ENCODE peak calls at places on chromosomes 7 and 10, in nine cellular contexts. I is fibroblast of lung; C is CD8-positive, alpha-beta T cell; O is thyroid gland; D is right atrium auricular region; X is cardiac fibroblast; F is A549; U is astrocyte of the cerebellum; B is Caco-2. T is an unnamed sample.

GRCh38 chr7:32318300-32319018 is 171.7 kb downstream of the LSM5 start:
- DNase-seq in I (no peak), C (no peak), O (no peak), D (no peak), X (no peak), F (no peak), U (no peak), B (no peak), T (no peak)

GRCh38 chr7:125573131-125573530 is 643.5 kb upstream of the POT1 start:
- DNase-seq in I (no peak), C (no peak), O (no peak), D (no peak), X (no peak), F (no peak), U (no peak), B (no peak), T (no peak)

GRCh38 chr7:76037310-76037709 is 10.5 kb downstream of the STYXL1 start:
- DNase-seq in I (peak), C (no peak), O (no peak), D (no peak), X (peak), F (peak), U (no peak), B (no peak), T (no peak)

GRCh38 chr10:2620827-2621521 is 446.4 kb upstream of the PFKP start:
- DNase-seq in I (no peak), C (no peak), O (no peak), D (no peak), X (no peak), F (no peak), U (no peak), B (no peak), T (no peak)

GRCh38 chr7:119270045-119270464 is 1002.9 kb upstream of the KCND2 start:
- DNase-seq in I (peak), C (no peak), O (peak), D (no peak), X (peak), F (peak), U (peak), B (peak), T (peak)

GRCh38 chr10:17161788-17162187 is 32.2 kb upstream of the CUBN start:
- DNase-seq in I (no peak), C (no peak), O (no peak), D (no peak), X (no peak), F (no peak), U (no peak), B (no peak), T (no peak)

GRCh38 chr10:110423650-110424049 is 74.1 kb upstream of the DUSP5 start:
- DNase-seq in I (no peak), C (no peak), O (no peak), D (no peak), X (no peak), F (no peak), U (no peak), B (no peak), T (no peak)

GRCh38 chr10:118725784-118726507 is 28.8 kb downstream of the CACUL1 start:
- DNase-seq in I (peak), C (no peak), O (no peak), D (no peak), X (peak), F (no peak), U (no peak), B (no peak), T (no peak)

GRCh38 chr10:49273082-49273465 is 25.9 kb upstream of the C10orf71 start:
- DNase-seq in I (no peak), C (no peak), O (no peak), D (peak), X (no peak), F (no peak), U (no peak), B (no peak), T (no peak)

GRCh38 chr10:108275895-108276685 is 1111.6 kb upstream of the SORCS1 start:
- DNase-seq in I (peak), C (no peak), O (no peak), D (no peak), X (no peak), F (no peak), U (no peak), B (no peak), T (no peak)

GRCh38 chr10:31399631-31400030 is 80.6 kb downstream of the ZEB1 start:
- DNase-seq in I (peak), C (no peak), O (peak), D (no peak), X (no peak), F (no peak), U (no peak), B (no peak), T (no peak)

GRCh38 chr7:121132940-121133339 is 144.4 kb downstream of the CPED1 start:
- DNase-seq in I (no peak), C (no peak), O (no peak), D (no peak), X (no peak), F (no peak), U (no peak), B (no peak), T (no peak)

GRCh38 chr10:119469846-119470245 is 72.7 kb downstream of the RGS10 start:
- DNase-seq in I (no peak), C (no peak), O (no peak), D (no peak), X (no peak), F (no peak), U (no peak), B (no peak), T (no peak)

GRCh38 chr7:12584940-12585339 is 14.4 kb downstream of the SCIN start:
- DNase-seq in I (peak), C (no peak), O (no peak), D (no peak), X (peak), F (peak), U (no peak), B (no peak), T (peak)

GRCh38 chr10:109173910-109174309 is 749.4 kb downstream of the XPNPEP1 start:
- DNase-seq in I (no peak), C (no peak), O (no peak), D (no peak), X (no peak), F (no peak), U (no peak), B (no peak), T (no peak)

GRCh38 chr10:99779335-99779734 is 3.1 kb upstream of the ABCC2 start:
- DNase-seq in I (peak), C (no peak), O (no peak), D (no peak), X (peak), F (peak), U (peak), B (no peak), T (no peak)

GRCh38 chr7:19988860-19989259 is 215.4 kb upstream of the TMEM196 start:
- DNase-seq in I (no peak), C (no peak), O (no peak), D (no peak), X (no peak), F (no peak), U (no peak), B (no peak), T (no peak)

GRCh38 chr7:45978010-45978681 is 57.1 kb upstream of the IGFBP3 start:
- DNase-seq in I (peak), C (no peak), O (peak), D (no peak), X (peak), F (peak), U (peak), B (peak), T (peak)

GRCh38 chr7:13036256-13036765 is 348.9 kb downstream of the ARL4A start:
- DNase-seq in I (peak), C (no peak), O (no peak), D (no peak), X (peak), F (no peak), U (no peak), B (no peak), T (no peak)

GRCh38 chr10:61125560-61126250 is 181.7 kb upstream of the RHOBTB1 start:
- DNase-seq in I (no peak), C (no peak), O (no peak), D (no peak), X (no peak), F (no peak), U (no peak), B (no peak), T (no peak)

GRCh38 chr10:57716884-57717283 is 550.8 kb downstream of the IPMK start:
- DNase-seq in I (peak), C (no peak), O (no peak), D (no peak), X (peak), F (peak), U (peak), B (no peak), T (no peak)
- TF ChIP-seq CTCF in I (peak), C (no peak), O (peak), D (no peak), X (peak), F (peak), U (peak), B (peak), T (peak)

GRCh38 chr7:80183900-80184685 is 49.5 kb downstream of the GNAI1 start:
- DNase-seq in I (peak), C (no peak), O (no peak), D (no peak), X (peak), F (peak), U (no peak), B (no peak), T (no peak)
- H3K4me3 ChIP-seq in I (no peak), C (no peak), O (no peak), D (no peak), X (no peak), F (no peak), U (no peak), B (no peak), T (no peak)

GRCh38 chr7:15525652-15526263 is 36.1 kb downstream of the AGMO start:
- DNase-seq in I (no peak), C (no peak), O (no peak), D (no peak), X (no peak), F (no peak), U (no peak), B (no peak), T (no peak)

DNA sequence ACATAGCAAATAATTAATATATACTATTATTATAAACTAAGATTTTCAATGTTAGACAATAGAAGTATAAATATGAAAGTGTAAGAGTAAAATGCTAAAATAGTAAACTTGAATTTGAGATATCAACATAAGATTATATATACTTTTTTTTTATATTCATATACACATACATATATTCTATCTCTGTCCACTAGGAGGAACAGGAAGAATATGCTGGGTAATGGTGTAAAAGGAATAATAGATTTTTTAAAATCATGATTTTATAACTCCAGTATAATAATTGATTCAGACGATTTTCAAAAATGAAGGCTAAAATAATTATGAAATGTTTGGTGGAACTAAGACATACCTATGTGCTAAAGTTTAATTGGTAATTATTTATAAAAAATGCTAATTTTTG is 37.7 kb downstream of the AGMO start:
- DNase-seq in I (no peak), C (no peak), O (no peak), D (no peak), X (peak), F (no peak), U (no peak), B (no peak), T (no peak)
- TF ChIP-seq CTCF in I (no peak), C (no peak), O (no peak), D (no peak), X (peak), F (no peak), U (no peak), B (no peak), T (no peak)

DNA sequence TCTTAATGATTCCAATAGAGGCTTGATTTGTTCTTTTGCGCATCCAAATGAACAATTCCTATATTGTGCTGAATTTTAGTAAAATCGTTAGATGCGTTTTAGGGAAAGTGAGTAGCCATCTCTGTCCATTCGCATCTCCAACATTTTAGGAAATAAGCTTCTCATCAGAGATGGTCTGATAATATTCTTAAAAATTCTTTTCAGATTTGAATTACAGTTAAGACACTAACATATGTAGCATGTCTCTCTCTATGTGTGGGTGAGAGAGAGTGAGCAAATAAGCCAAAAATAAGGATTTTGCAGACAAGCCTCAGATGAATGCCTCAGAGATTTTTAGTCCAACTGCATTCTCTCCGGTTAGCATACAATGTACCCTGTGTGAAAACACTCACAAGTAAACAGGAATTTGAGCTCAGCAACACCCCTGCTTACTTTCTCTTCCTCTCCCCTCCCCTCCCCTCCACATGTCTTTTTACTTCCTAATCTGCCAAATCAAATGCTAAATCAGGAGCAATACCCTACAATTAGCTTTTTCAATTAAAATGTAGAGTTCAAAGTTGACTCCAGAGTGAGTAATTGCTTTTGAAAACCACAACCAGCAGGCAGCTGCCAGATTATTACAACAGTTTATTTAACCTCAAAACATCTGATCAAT is 354.4 kb downstream of the CRPPA start:
- DNase-seq in I (peak), C (no peak), O (no peak), D (no peak), X (peak), F (no peak), U (no peak), B (no peak), T (no peak)
- H3K4me3 ChIP-seq in I (no peak), C (no peak), O (no peak), D (no peak), X (no peak), F (no peak), U (no peak), B (no peak), T (no peak)

DNA sequence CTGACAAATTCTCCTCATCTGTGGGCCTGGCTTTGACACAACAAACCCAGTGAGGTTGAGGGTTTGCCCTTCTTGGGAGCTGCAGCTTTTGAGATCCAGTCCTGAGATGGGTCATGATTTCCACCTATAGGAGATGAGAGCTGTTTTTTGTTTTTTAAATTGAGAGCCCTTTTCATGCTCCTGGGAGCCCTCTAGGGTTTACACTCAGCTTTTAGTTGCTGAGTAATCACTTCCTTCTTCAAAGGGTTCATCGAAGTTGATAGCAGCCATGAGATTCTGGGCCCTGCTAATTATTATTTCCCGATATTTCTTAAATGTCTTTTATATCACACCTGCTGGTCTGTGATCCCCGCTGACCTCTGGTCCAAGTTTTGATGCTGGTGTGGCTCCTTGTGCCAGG is 47.3 kb upstream of the VIPR2 start:
- DNase-seq in I (no peak), C (no peak), O (no peak), D (no peak), X (no peak), F (no peak), U (no peak), B (no peak), T (no peak)
- TF ChIP-seq CTCF in I (no peak), C (no peak), O (no peak), D (no peak), X (no peak), F (no peak), U (no peak), B (no peak), T (no peak)